ENCODE peak calls at places on chromosome 12, in nine cellular contexts. B is K562, N is tibial nerve, K is transverse colon, R is GM12878, I is Peyer's patch, E is right lobe of liver, D is vagina, F is body of pancreas. H is an unnamed sample.

GRCh38 chr12:31118831-31119530 is 45.3 kb downstream of the DDX11 start:
- DNase-seq in B (peak; percentile 58), N (no peak), K (no peak), R (no peak), I (peak; percentile 48), E (no peak), D (no peak), F (no peak), H (no peak)

GRCh38 chr12:69985656-69986055 is 160.6 kb downstream of the MYRFL start:
- DNase-seq in B (peak; percentile 32), N (no peak), K (peak; percentile 63), R (no peak), I (peak; percentile 78), E (no peak), D (no peak), F (no peak), H (no peak)

GRCh38 chr12:11543513-11544168 is 105.8 kb upstream of the ETV6 start:
- DNase-seq in B (no peak), N (no peak), K (no peak), R (no peak), I (no peak), E (no peak), D (no peak), F (no peak), H (no peak)

GRCh38 chr12:120625557-120626419 is 14.6 kb upstream of the CABP1 start:
- DNase-seq in B (peak; percentile 95), N (no peak), K (no peak), R (peak; percentile 11), I (no peak), E (no peak), D (no peak), F (peak; percentile 33), H (no peak)

GRCh38 chr12:51984657-51985056 is 22.1 kb upstream of the TAMALIN start:
- DNase-seq in B (no peak), N (no peak), K (no peak), R (no peak), I (no peak), E (no peak), D (no peak), F (no peak), H (no peak)

GRCh38 chr12:10406725-10407124 is 2.8 kb downstream of the KLRC4 start:
- DNase-seq in B (no peak), N (peak; percentile 56), K (no peak), R (no peak), I (no peak), E (no peak), D (no peak), F (no peak), H (peak; percentile 37)

GRCh38 chr12:129938089-129938488 is 34.3 kb upstream of the TMEM132D start:
- DNase-seq in B (no peak), N (no peak), K (no peak), R (no peak), I (no peak), E (no peak), D (no peak), F (no peak), H (no peak)

GRCh38 chr12:106345739-106346138 is 11.8 kb upstream of the POLR3B start:
- DNase-seq in B (no peak), N (peak; percentile 14), K (no peak), R (no peak), I (no peak), E (no peak), D (no peak), F (no peak), H (peak; percentile 69)

GRCh38 chr12:31589896-31590729 is 823 bp downstream of the DENND5B start:
- DNase-seq in B (peak; percentile 67), N (peak; percentile 32), K (peak; percentile 79), R (no peak), I (peak; percentile 92), E (peak; percentile 88), D (no peak), F (peak; percentile 80), H (peak; percentile 69)

GRCh38 chr12:115384391-115384790 is 700.4 kb upstream of the TBX3 start:
- DNase-seq in B (no peak), N (no peak), K (no peak), R (no peak), I (no peak), E (no peak), D (no peak), F (no peak), H (no peak)

GRCh38 chr12:42507031-42507430 is 82.5 kb downstream of the PRICKLE1 start:
- DNase-seq in B (no peak), N (no peak), K (no peak), R (no peak), I (no peak), E (no peak), D (no peak), F (no peak), H (no peak)

GRCh38 chr12:13727707-13728147 is 253.7 kb downstream of the GRIN2B start:
- DNase-seq in B (no peak), N (no peak), K (no peak), R (no peak), I (no peak), E (no peak), D (no peak), F (no peak), H (no peak)

GRCh38 chr12:11649413-11650278 is at the start of gene ETV6:
- DNase-seq in B (peak; percentile 70), N (peak; percentile 74), K (peak; percentile 81), R (peak; percentile 86), I (peak; percentile 78), E (peak; percentile 71), D (no peak), F (peak; percentile 76), H (peak; percentile 61)

GRCh38 chr12:53076461-53076860 is 2.7 kb downstream of the SPRYD3 start:
- DNase-seq in B (no peak), N (no peak), K (no peak), R (no peak), I (peak; percentile 8), E (no peak), D (no peak), F (no peak), H (no peak)

GRCh38 chr12:102454808-102455760 is 25.3 kb downstream of the IGF1 start:
- DNase-seq in B (no peak), N (peak; percentile 26), K (peak; percentile 19), R (no peak), I (no peak), E (peak; percentile 42), D (no peak), F (no peak), H (peak; percentile 59)

GRCh38 chr12:126051611-126052107 is 986.4 kb downstream of the AACS start:
- DNase-seq in B (no peak), N (no peak), K (no peak), R (no peak), I (no peak), E (no peak), D (no peak), F (no peak), H (no peak)

GRCh38 chr12:91171475-91171874 is 11.1 kb downstream of the DCN start:
- DNase-seq in B (no peak), N (no peak), K (no peak), R (no peak), I (no peak), E (no peak), D (no peak), F (no peak), H (no peak)

GRCh38 chr12:115319641-115320040 is 635.7 kb upstream of the TBX3 start:
- DNase-seq in B (no peak), N (no peak), K (no peak), R (no peak), I (no peak), E (no peak), D (no peak), F (no peak), H (no peak)

GRCh38 chr12:15453613-15454012 is 131.3 kb downstream of the PTPRO start:
- DNase-seq in B (no peak), N (no peak), K (no peak), R (peak; percentile 5), I (no peak), E (no peak), D (no peak), F (no peak), H (no peak)
- H3K36me3 ChIP-seq in B (no peaks in the 10 kb centered on the region), N (no peaks in the 10 kb centered on the region), K (no peaks in the 10 kb centered on the region), R (no peaks in the 10 kb centered on the region), I (no peaks in the 10 kb centered on the region), E (no peaks in the 10 kb centered on the region), D (no peaks in the 10 kb centered on the region), F (no peaks in the 10 kb centered on the region), H (no peaks in the 10 kb centered on the region)

GRCh38 chr12:2959194-2959507 is at the start of gene TEAD4:
- DNase-seq in B (peak; percentile 86), N (no peak), K (peak; percentile 71), R (no peak), I (peak; percentile 75), E (peak; percentile 75), D (no peak), F (peak; percentile 83), H (peak; percentile 71)

GRCh38 chr12:2958432-2959193 is 584 bp upstream of the TEAD4 start:
- DNase-seq in B (peak; percentile 92), N (no peak), K (peak; percentile 73), R (no peak), I (peak; percentile 70), E (peak; percentile 67), D (no peak), F (peak; percentile 78), H (peak; percentile 13)

GRCh38 chr12:2960996-2961616 is 1.9 kb downstream of the TEAD4 start:
- DNase-seq in B (no peak), N (no peak), K (no peak), R (no peak), I (no peak), E (no peak), D (no peak), F (no peak), H (no peak)

GRCh38 chr12:2960432-2960956 is 1.3 kb downstream of the TEAD4 start:
- DNase-seq in B (no peak), N (no peak), K (no peak), R (no peak), I (no peak), E (no peak), D (no peak), F (no peak), H (no peak)

GRCh38 chr12:2959508-2960431 is 573 bp downstream of the TEAD4 start:
- DNase-seq in B (peak; percentile 65), N (peak; percentile 10), K (peak; percentile 43), R (no peak), I (peak; percentile 65), E (peak; percentile 69), D (no peak), F (peak; percentile 63), H (peak; percentile 56)
- TF ChIP-seq POLR2A in B (peak; percentile 37), N (no peak), K (no peak), R (no peak), I (no peak), E (peak; percentile 29), D (no peak), F (peak; percentile 31), H (peak; percentile 91)

GRCh38 chr12:132065203-132065602 is 78.9 kb downstream of the DDX51 start:
- DNase-seq in B (no peak), N (no peak), K (no peak), R (no peak), I (no peak), E (no peak), D (no peak), F (no peak), H (no peak)
- H3K27ac ChIP-seq in B (no peak overlapping the region), N (no peak overlapping the region), K (no peak overlapping the region), R (peak overlapping the region; percentile 67), I (no peak overlapping the region), E (no peak overlapping the region), D (no peak overlapping the region), F (no peak overlapping the region), H (no peak overlapping the region)

DNA sequence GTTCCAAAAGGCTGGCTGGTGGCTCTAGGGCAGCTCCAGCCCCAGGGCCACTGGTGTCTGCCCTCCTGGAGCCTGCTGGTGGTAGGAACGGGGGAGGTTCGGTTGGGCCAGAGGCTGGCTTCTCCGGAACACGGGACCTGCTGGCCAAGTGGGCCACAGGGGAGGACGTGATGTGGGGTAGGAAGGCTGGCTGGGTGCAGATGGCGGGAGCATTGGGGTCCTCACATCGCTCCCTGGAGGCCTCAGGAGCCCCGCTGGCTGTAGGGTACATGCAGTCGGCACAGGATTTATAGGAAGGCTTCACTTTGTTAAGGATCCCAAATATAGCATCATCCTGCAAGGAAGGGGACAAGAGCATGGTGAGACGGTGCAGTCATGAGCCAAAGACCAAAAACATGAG is 57.6 kb upstream of the CORO1C start:
- DNase-seq in B (no peak), N (no peak), K (no peak), R (no peak), I (no peak), E (no peak), D (no peak), F (no peak), H (no peak)
- H3K36me3 ChIP-seq in B (no peaks in the 10 kb centered on the region), N (no peaks in the 10 kb centered on the region), K (no peaks in the 10 kb centered on the region), R (peaks cover 35% of the 10 kb centered on the region), I (no peaks in the 10 kb centered on the region), E (peaks cover 56% of the 10 kb centered on the region), D (no peaks in the 10 kb centered on the region), F (peaks cover 14% of the 10 kb centered on the region), H (no peaks in the 10 kb centered on the region)

H was measured in gastrocnemius medialis.